ENCODE peak calls at places on chromosomes 7 and 10, in five cellular contexts. H is ELF-1; V is effector memory CD4-positive, alpha-beta T cell; Q is activated CD8-positive, alpha-beta memory T cell treated with anti-CD3 and anti-CD28 coated beads for 24 hours; J is endothelial cell. E is an unnamed sample.

GRCh38 chr10:94429049-94429707 is 26.8 kb downstream of the TBC1D12 start:
- DNase-seq in H (no peak), V (no peak), Q (no peak), J (no peak), E (no peak)

GRCh38 chr7:27101188-27101905 is 1.1 kb downstream of the HOXA2 start:
- DNase-seq in H (no peak), V (no peak), Q (no peak), J (no peak), E (no peak)

GRCh38 chr10:121889212-121889611 is 38.6 kb downstream of the ATE1 start:
- DNase-seq in H (no peak), V (no peak), Q (no peak), J (no peak), E (no peak)

GRCh38 chr10:129741280-129741977 is 222.6 kb downstream of the EBF3 start:
- DNase-seq in H (no peak), V (no peak), Q (peak), J (no peak), E (peak)

GRCh38 chr7:32070406-32071360 is at the start of gene PDE1C:
- DNase-seq in H (peak), V (no peak), Q (no peak), J (peak), E (no peak)

GRCh38 chr10:22340362-22341189 is 4.7 kb upstream of the SPAG6 start:
- DNase-seq in H (peak), V (peak), Q (peak), J (peak), E (peak)

GRCh38 chr7:23295401-23295697 is 3.8 kb upstream of the MALSU1 start:
- DNase-seq in H (no peak), V (no peak), Q (no peak), J (no peak), E (no peak)

GRCh38 chr10:44921061-44921460 is 9.9 kb downstream of the TMEM72 start:
- DNase-seq in H (no peak), V (no peak), Q (peak), J (no peak), E (no peak)

GRCh38 chr10:72719941-72720592 is 28.1 kb downstream of the MCU start:
- DNase-seq in H (peak), V (no peak), Q (no peak), J (no peak), E (no peak)

GRCh38 chr10:32036922-32037321 is 19.3 kb downstream of the KIF5B start:
- DNase-seq in H (no peak), V (no peak), Q (no peak), J (no peak), E (no peak)

GRCh38 chr7:151126500-151127137 is 40.3 kb downstream of the AGAP3 start:
- DNase-seq in H (peak), V (no peak), Q (no peak), J (no peak), E (no peak)

GRCh38 chr7:322708-323111 is 32.7 kb downstream of the FOXL3 start:
- DNase-seq in H (no peak), V (no peak), Q (no peak), J (no peak), E (no peak)

GRCh38 chr10:114764656-114765055 is 56.9 kb upstream of the FHIP2A start:
- DNase-seq in H (no peak), V (no peak), Q (no peak), J (no peak), E (no peak)

GRCh38 chr10:28822719-28823464 is 145.6 kb downstream of the BAMBI start:
- DNase-seq in H (peak), V (no peak), Q (no peak), J (no peak), E (no peak)

GRCh38 chr7:31126976-31127375 is 74.9 kb downstream of the ADCYAP1R1 start:
- DNase-seq in H (no peak), V (no peak), Q (no peak), J (no peak), E (no peak)

GRCh38 chr10:35398888-35399287 is 62.6 kb downstream of the CCNY start:
- DNase-seq in H (no peak), V (no peak), Q (no peak), J (no peak), E (no peak)

GRCh38 chr10:58993480-58994221 is 182.8 kb upstream of the PHYHIPL start:
- DNase-seq in H (no peak), V (no peak), Q (no peak), J (no peak), E (no peak)

GRCh38 chr7:107467972-107468371 is 1.9 kb upstream of the GPR22 start:
- DNase-seq in H (no peak), V (no peak), Q (no peak), J (no peak), E (no peak)

GRCh38 chr10:90451283-90451682 is 406.6 kb downstream of the HTR7 start:
- DNase-seq in H (no peak), V (no peak), Q (no peak), J (no peak), E (no peak)

GRCh38 chr7:87797395-87797794 is 78.8 kb downstream of the SLC25A40 start:
- DNase-seq in H (no peak), V (no peak), Q (no peak), J (no peak), E (no peak)

GRCh38 chr7:33516634-33517033 is 387.3 kb downstream of the BBS9 start:
- DNase-seq in H (no peak), V (no peak), Q (no peak), J (no peak), E (no peak)

GRCh38 chr10:124342821-124343170 is 75.9 kb downstream of the OAT start:
- DNase-seq in H (no peak), V (no peak), Q (no peak), J (no peak), E (no peak)